ENCODE peak calls at places on chromosomes 11 and 22, in four cellular contexts. M is MM.1S, B is stomach, T is adrenal gland. G is an unnamed sample.

GRCh38 chr22:41561335-41561734 is 525 bp downstream of the CSDC2 start:
- DNase-seq in B (no peak), M (no peak), T (peak; percentile 55), G (no peak)

GRCh38 chr22:49910229-49911155 is 7.7 kb downstream of the ALG12 start:
- DNase-seq in T (no peak), B (no peak), M (no peak), G (no peak)

GRCh38 chr22:23837911-23838685 is 708 bp downstream of the DERL3 start:
- DNase-seq in M (no peak), B (no peak), T (no peak), G (peak; percentile 24)

GRCh38 chr22:23896166-23896522 is 2.0 kb downstream of the MIF start:
- DNase-seq in T (no peak), B (no peak), M (no peak), G (no peak)

GRCh38 chr11:44179173-44179572 is 83.7 kb downstream of the EXT2 start:
- DNase-seq in T (no peak), B (no peak), M (no peak), G (no peak)

GRCh38 chr22:19383292-19383691 is 48.2 kb downstream of the HIRA start:
- DNase-seq in M (no peak), T (no peak), B (no peak), G (no peak)

GRCh38 chr11:129352627-129353026 is 23.0 kb upstream of the BARX2 start:
- DNase-seq in T (no peak), B (no peak), M (peak; percentile 92), G (no peak)

GRCh38 chr11:13337986-13338436 is 60.4 kb downstream of the BMAL1 start:
- DNase-seq in M (peak; percentile 82), B (no peak), T (no peak), G (peak; percentile 61)

GRCh38 chr11:28490763-28491382 is 382.7 kb downstream of the METTL15 start:
- DNase-seq in T (no peak), M (no peak), B (no peak), G (no peak)

GRCh38 chr11:43918662-43919061 is 23.8 kb upstream of the C11orf96 start:
- DNase-seq in T (no peak), M (no peak), B (no peak), G (no peak)

GRCh38 chr22:23893446-23893956 is 682 bp upstream of the MIF start:
- DNase-seq in B (no peak), M (no peak), T (no peak), G (no peak)

GRCh38 chr11:82733444-82734119 is at the start of gene FAM181B:
- DNase-seq in T (peak; percentile 49), M (no peak), B (peak; percentile 38), G (no peak)

GRCh38 chr22:43185860-43186261 is 1.1 kb downstream of the TTLL12 start:
- DNase-seq in B (peak; percentile 87), M (peak; percentile 29), T (peak; percentile 82), G (no peak)

GRCh38 chr11:69010964-69011623 is 2.0 kb downstream of the MRGPRF start:
- DNase-seq in B (peak; percentile 81), T (peak; percentile 52), M (no peak), G (peak; percentile 53)

GRCh38 chr22:24407278-24407665 is 20.1 kb upstream of the ADORA2A start:
- DNase-seq in B (no peak), T (peak; percentile 42), M (no peak), G (peak; percentile 26)

GRCh38 chr11:63535734-63536133 is 874 bp upstream of the PLAAT4 start:
- DNase-seq in T (no peak), B (no peak), M (no peak), G (no peak)

GRCh38 chr22:37777122-37777687 is 30.5 kb upstream of the GCAT start:
- DNase-seq in B (peak; percentile 85), M (peak; percentile 66), T (peak; percentile 75), G (no peak)

GRCh38 chr22:46803031-46803880 is 40.8 kb downstream of the TBC1D22A start:
- DNase-seq in B (peak; percentile 72), M (peak; percentile 68), T (no peak), G (peak; percentile 79)

GRCh38 chr11:64690235-64690634 is 32.8 kb downstream of the NRXN2 start:
- DNase-seq in B (no peak), T (no peak), M (no peak), G (no peak)

GRCh38 chr11:97751405-97751804 is 1269.3 kb upstream of the CNTN5 start:
- DNase-seq in B (no peak), T (no peak), M (no peak), G (no peak)

GRCh38 chr11:33543823-33544222 is 156.8 kb downstream of the C11orf91 start:
- DNase-seq in M (peak; percentile 3), T (no peak), B (no peak), G (no peak)

GRCh38 chr11:45167283-45167682 is 20.8 kb downstream of the PRDM11 start:
- DNase-seq in B (no peak), T (no peak), M (no peak), G (no peak)

GRCh38 chr11:78715639-78716311 is 141.1 kb upstream of the NARS2 start:
- DNase-seq in M (peak; percentile 75), B (peak; percentile 31), T (peak; percentile 72), G (peak; percentile 36)

GRCh38 chr11:72924568-72925190 is 110.5 kb downstream of the ATG16L2 start:
- DNase-seq in T (no peak), M (peak; percentile 18), B (no peak), G (peak; percentile 44)

GRCh38 chr22:24405631-24406321 is 21.6 kb upstream of the ADORA2A start:
- DNase-seq in B (no peak), M (no peak), T (peak; percentile 17), G (no peak)

GRCh38 chr11:121451982-121452608 is at the start of gene SORL1:
- DNase-seq in B (peak; percentile 78), M (peak; percentile 45), T (peak; percentile 74), G (peak; percentile 78)

GRCh38 chr11:95968585-95968984 is 44.7 kb upstream of the MTMR2 start:
- DNase-seq in T (no peak), B (no peak), M (no peak), G (no peak)

GRCh38 chr22:37802310-37803194 is 5.2 kb upstream of the GCAT start:
- DNase-seq in B (peak; percentile 60), T (peak; percentile 73), M (no peak), G (no peak)

GRCh38 chr11:73343076-73343833 is 32.9 kb upstream of the RELT start:
- DNase-seq in B (no peak), M (no peak), T (no peak), G (no peak)

GRCh38 chr22:50677493-50678217 is 5.0 kb downstream of the SHANK3 start:
- DNase-seq in T (no peak), M (no peak), B (peak; percentile 8), G (no peak)

GRCh38 chr11:73252577-73253191 is 19.5 kb upstream of the P2RY6 start:
- DNase-seq in T (peak; percentile 19), B (peak; percentile 13), M (peak; percentile 66), G (no peak)

GRCh38 chr22:20117656-20118571 is 888 bp upstream of the TRMT2A start:
- DNase-seq in B (no peak), M (peak; percentile 33), T (peak; percentile 58), G (peak; percentile 36)

GRCh38 chr22:36486619-36487384 is 5.4 kb upstream of the TXN2 start:
- DNase-seq in B (peak; percentile 53), T (peak; percentile 75), M (peak; percentile 69), G (peak; percentile 50)

GRCh38 chr22:32824531-32825315 is 23.2 kb downstream of the TIMP3 start:
- DNase-seq in M (no peak), T (no peak), B (no peak), G (no peak)

GRCh38 chr22:32819120-32819519 is 17.6 kb downstream of the TIMP3 start:
- DNase-seq in T (no peak), B (no peak), M (no peak), G (no peak)

GRCh38 chr22:32823024-32823730 is 21.7 kb downstream of the TIMP3 start:
- DNase-seq in M (no peak), B (peak; percentile 53), T (no peak), G (no peak)

GRCh38 chr22:32820131-32820882 is 18.8 kb downstream of the TIMP3 start:
- DNase-seq in T (no peak), B (no peak), M (no peak), G (no peak)

GRCh38 chr22:32822188-32822877 is 20.8 kb downstream of the TIMP3 start:
- DNase-seq in T (no peak), M (no peak), B (no peak), G (no peak)
- H3K4me1 ChIP-seq in T (peaks cover 8% of the 10 kb centered on the region), M (no peaks in the 10 kb centered on the region), B (peaks cover 8% of the 10 kb centered on the region), G (no peaks in the 10 kb centered on the region)

GRCh38 chr11:61967924-61968757 is 707 bp upstream of the FTH1 start:
- DNase-seq in M (no peak), T (peak; percentile 61), B (peak; percentile 49), G (peak; percentile 33)
- H3K4me1 ChIP-seq in M (peaks cover 29% of the 10 kb centered on the region), T (peaks cover 49% of the 10 kb centered on the region), B (peaks cover 71% of the 10 kb centered on the region), G (peaks cover 49% of the 10 kb centered on the region)

GRCh38 chr11:61448552-61448927 is 18.6 kb downstream of the SDHAF2 start:
- DNase-seq in B (no peak), M (no peak), T (no peak), G (no peak)
- H3K4me1 ChIP-seq in B (peaks cover 4% of the 10 kb centered on the region), M (peaks cover 8% of the 10 kb centered on the region), T (no peaks in the 10 kb centered on the region), G (no peaks in the 10 kb centered on the region)

DNA sequence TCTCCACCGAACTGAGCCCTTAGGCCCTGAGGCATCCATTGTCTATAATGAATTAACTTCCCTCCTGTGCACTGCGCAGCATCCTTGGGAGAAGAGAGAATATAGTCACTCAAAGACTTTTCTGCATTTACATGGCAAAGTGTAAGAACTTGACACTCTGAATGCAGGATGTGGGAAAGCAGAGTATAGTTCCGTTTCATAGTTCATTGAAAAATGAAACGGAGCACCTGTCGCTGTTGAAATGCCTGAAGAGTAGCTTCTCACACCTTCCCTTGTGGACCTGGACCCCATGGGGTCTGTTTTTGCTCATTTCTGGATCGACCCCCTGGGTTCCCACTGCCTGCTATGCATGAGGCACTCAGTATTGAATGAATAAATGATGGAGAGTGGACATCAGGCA is 6.3 kb downstream of the ZNRF3 start:
- DNase-seq in T (no peak), B (no peak), M (no peak), G (no peak)
- H3K4me1 ChIP-seq in T (peaks cover 30% of the 10 kb centered on the region), B (peaks cover 16% of the 10 kb centered on the region), M (peaks cover 5% of the 10 kb centered on the region), G (peaks cover 5% of the 10 kb centered on the region)

G was measured in CD4-positive, CD25-positive, alpha-beta regulatory T cell.